ENCODE peak calls at places on chromosomes 16 and 17, in five cellular contexts. X is psoas muscle, L is left lung, F is heart left ventricle, Q is keratinocyte. D is an unnamed sample.

GRCh38 chr16:54174750-54175149 is 111.8 kb downstream of the IRX3 start:
- DNase-seq in X (no peak), L (no peak), F (no peak), Q (no peak), D (no peak)

GRCh38 chr17:2057714-2058520 is 3.0 kb downstream of the HIC1 start:
- DNase-seq in X (peak), Q (no peak), L (peak), F (no peak), D (no peak)

GRCh38 chr17:57662644-57663308 is 82.3 kb downstream of the CCDC182 start:
- DNase-seq in X (peak), Q (peak), F (peak), L (peak), D (peak)

GRCh38 chr16:69741519-69741918 is 13.2 kb downstream of the NOB1 start:
- DNase-seq in Q (no peak), L (no peak), X (no peak), F (no peak), D (no peak)

GRCh38 chr16:11688520-11688886 is 20.2 kb downstream of the SNN start:
- DNase-seq in L (no peak), Q (no peak), F (no peak), X (no peak), D (no peak)

GRCh38 chr16:50381679-50382440 is 13.1 kb upstream of the BRD7 start:
- DNase-seq in F (no peak), Q (no peak), L (no peak), X (no peak), D (no peak)

GRCh38 chr17:32831627-32832243 is 45.2 kb downstream of the MYO1D start:
- DNase-seq in F (no peak), L (no peak), Q (no peak), X (no peak), D (no peak)

GRCh38 chr16:30731411-30731810 is 16.8 kb upstream of the PHKG2 start:
- DNase-seq in Q (no peak), L (no peak), F (no peak), X (no peak), D (no peak)

GRCh38 chr16:13351651-13352217 is 450.3 kb downstream of the SHISA9 start:
- DNase-seq in Q (no peak), X (no peak), L (no peak), F (no peak), D (no peak)

GRCh38 chr17:59527325-59527917 is 38.0 kb upstream of the DHX40 start:
- DNase-seq in L (no peak), X (no peak), Q (no peak), F (no peak), D (no peak)

GRCh38 chr17:50918071-50918932 is 52.1 kb upstream of the TOB1 start:
- DNase-seq in X (no peak), Q (no peak), F (peak), L (no peak), D (no peak)

GRCh38 chr16:72112906-72113615 is 19.4 kb downstream of the DHX38 start:
- DNase-seq in Q (no peak), X (no peak), L (no peak), F (no peak), D (no peak)

GRCh38 chr17:57319806-57320205 is 63.5 kb downstream of the MSI2 start:
- DNase-seq in Q (no peak), F (no peak), L (no peak), X (no peak), D (no peak)

GRCh38 chr16:88526906-88527185 is 43.4 kb upstream of the ZC3H18 start:
- DNase-seq in X (peak), F (no peak), Q (no peak), L (no peak), D (no peak)

GRCh38 chr17:69764137-69764536 is 310.9 kb upstream of the KCNJ16 start:
- DNase-seq in L (no peak), X (no peak), Q (no peak), F (no peak), D (no peak)

GRCh38 chr16:29182501-29182900 is 197.6 kb downstream of the LAT start:
- DNase-seq in X (no peak), L (no peak), F (peak), Q (no peak), D (no peak)

GRCh38 chr17:17994271-17994670 is 21.6 kb downstream of the DRC3 start:
- DNase-seq in X (peak), F (peak), L (no peak), Q (no peak), D (no peak)

GRCh38 chr17:16425698-16426659 is 10.6 kb downstream of the TRPV2 start:
- DNase-seq in L (no peak), F (no peak), Q (no peak), X (no peak), D (no peak)

GRCh38 chr17:58529275-58529674 is 14.8 kb upstream of the MTMR4 start:
- DNase-seq in F (no peak), X (no peak), L (no peak), Q (no peak), D (no peak)

GRCh38 chr16:25707982-25708583 is 16.3 kb downstream of the HS3ST4 start:
- DNase-seq in X (no peak), L (no peak), Q (no peak), F (no peak), D (no peak)

GRCh38 chr17:27577884-27578717 is 52.9 kb upstream of the LGALS9 start:
- DNase-seq in F (no peak), Q (no peak), L (no peak), X (peak), D (peak)

GRCh38 chr17:33514369-33514768 is 221.3 kb upstream of the ASIC2 start:
- DNase-seq in F (no peak), L (no peak), Q (no peak), X (no peak), D (no peak)

GRCh38 chr17:63275968-63276349 is 170.1 kb downstream of the CYB561 start:
- DNase-seq in X (no peak), F (no peak), Q (no peak), L (no peak), D (no peak)

GRCh38 chr17:19020016-19020415 is 15.5 kb upstream of the FAM83G start:
- DNase-seq in Q (no peak), X (no peak), L (no peak), F (no peak), D (no peak)

GRCh38 chr16:56298948-56299602 is 107.8 kb downstream of the GNAO1 start:
- DNase-seq in X (no peak), Q (no peak), F (no peak), L (no peak), D (no peak)

GRCh38 chr16:12082207-12082606 is 105.7 kb downstream of the SNX29 start:
- DNase-seq in X (no peak), L (peak), Q (no peak), F (peak), D (no peak)

GRCh38 chr16:87653234-87653633 is 50.9 kb downstream of the JPH3 start:
- DNase-seq in F (no peak), Q (no peak), X (no peak), L (peak), D (no peak)

GRCh38 chr17:44778656-44779210 is 19.9 kb downstream of the ADAM11 start:
- DNase-seq in L (no peak), Q (no peak), X (no peak), F (no peak), D (no peak)
- H3K4me3 ChIP-seq in L (peak), Q (peak), X (peak), F (peak), D (peak)

DNA sequence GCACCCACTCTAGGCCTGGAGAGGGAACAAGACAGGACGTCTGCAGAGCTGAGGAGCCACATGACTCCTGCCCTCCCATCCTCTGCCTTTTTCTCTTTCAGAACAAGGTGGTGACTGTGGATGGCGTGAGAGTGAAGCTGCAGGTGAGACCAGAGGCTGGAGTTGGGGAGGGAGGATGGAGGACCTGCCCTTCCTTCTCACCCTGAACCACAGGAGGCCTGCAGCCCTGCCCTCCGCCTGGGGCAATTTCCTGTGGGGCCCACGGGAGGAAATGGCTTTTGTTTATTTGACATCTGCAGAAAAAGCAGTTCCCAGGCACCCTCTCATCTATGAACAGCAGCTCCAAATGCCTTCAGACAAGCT is 5.1 kb downstream of the RAB37 start:
- DNase-seq in Q (no peak), X (no peak), F (no peak), L (peak), D (no peak)
- H3K4me3 ChIP-seq in Q (no peak), X (no peak), F (peak), L (no peak), D (no peak)

GRCh38 chr17:68646626-68647526 is 45.7 kb upstream of the FAM20A start:
- DNase-seq in F (no peak), X (no peak), L (peak), Q (no peak), D (no peak)
- H3K4me3 ChIP-seq in F (no peak), X (no peak), L (no peak), Q (no peak), D (no peak)

DNA sequence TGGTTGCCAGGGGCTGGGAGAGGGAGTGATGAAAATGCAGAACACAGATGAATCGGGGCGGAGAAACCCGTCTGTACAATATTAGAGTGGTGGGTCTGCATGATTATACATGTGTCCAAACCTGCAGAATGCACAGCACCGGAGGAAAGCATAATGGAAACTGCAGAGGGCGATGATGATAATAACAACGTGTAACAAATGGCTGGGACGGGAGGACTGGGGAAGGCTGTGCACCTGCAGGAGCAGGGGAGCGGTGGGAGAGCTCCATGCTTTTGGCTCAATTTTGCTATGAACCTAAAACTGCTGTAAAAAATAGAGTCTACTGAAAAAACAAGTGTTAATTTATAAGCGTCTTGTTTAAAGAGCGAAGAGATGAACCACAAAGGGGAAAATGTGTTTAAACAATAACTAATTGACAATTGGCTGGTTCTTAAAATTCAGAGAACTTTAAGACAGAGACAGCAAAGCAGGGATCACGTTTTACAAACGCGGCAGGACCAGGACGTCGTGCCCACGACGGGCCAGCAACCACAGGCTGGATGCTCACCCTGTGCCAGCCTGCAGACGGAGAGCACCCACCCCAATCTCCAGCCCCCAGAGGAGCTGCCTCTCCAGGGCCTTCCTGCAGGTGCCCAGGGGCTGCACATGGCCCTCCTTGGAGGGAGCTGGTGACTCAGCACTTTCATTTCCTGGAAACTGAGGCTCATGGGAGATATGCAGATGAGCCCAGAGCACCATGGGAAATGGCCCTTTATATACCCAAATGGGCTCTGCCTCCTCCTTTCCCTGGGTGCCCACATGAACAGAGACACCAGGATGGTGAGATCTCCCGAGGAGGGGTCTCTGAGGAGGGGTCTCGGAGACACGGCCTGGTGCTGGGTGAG is at the start of gene TEX19:
- DNase-seq in X (no peak), Q (no peak), F (no peak), L (no peak), D (no peak)
- H3K4me3 ChIP-seq in X (peak), Q (no peak), F (no peak), L (no peak), D (no peak)

GRCh38 chr17:40751065-40751464 is 4.1 kb downstream of the KRT25 start:
- DNase-seq in F (no peak), Q (no peak), L (peak), X (no peak), D (no peak)
- H3K4me3 ChIP-seq in F (no peak), Q (no peak), L (no peak), X (no peak), D (no peak)

GRCh38 chr17:47620503-47621245 is 29.0 kb upstream of the KPNB1 start:
- DNase-seq in F (no peak), L (no peak), Q (peak), X (no peak), D (no peak)
- H3K4me3 ChIP-seq in F (no peak), L (no peak), Q (no peak), X (peak), D (no peak)